ENCODE peak calls at places on chromosome 9, in seven cellular contexts. F, Q, Y, U, N, I and G are unnamed samples.

GRCh38 chr9:114718801-114719221 is 36.8 kb upstream of the TEX48 start:
- DNase-seq in F (no peak), Q (peak), Y (no peak), U (no peak), N (peak), I (no peak), G (peak)

GRCh38 chr9:16726718-16727451 is 143.6 kb downstream of the BNC2 start:
- DNase-seq in F (peak), Q (peak), Y (peak), U (no peak), N (peak), I (peak), G (peak)

GRCh38 chr9:114413909-114414308 is 26.1 kb upstream of the AKNA start:
- DNase-seq in F (no peak), Q (no peak), Y (no peak), U (no peak), N (no peak), I (no peak), G (peak)

GRCh38 chr9:109012009-109012875 is 1.1 kb downstream of the CTNNAL1 start:
- DNase-seq in F (peak), Q (peak), Y (peak), U (peak), N (peak), I (peak), G (peak)

GRCh38 chr9:110714314-110714713 is 45.7 kb downstream of the MUSK start:
- DNase-seq in F (no peak), Q (peak), Y (no peak), U (no peak), N (no peak), I (no peak), G (no peak)

GRCh38 chr9:125600194-125600593 is 106.8 kb downstream of the MAPKAP1 start:
- DNase-seq in F (no peak), Q (peak), Y (no peak), U (no peak), N (no peak), I (no peak), G (no peak)

GRCh38 chr9:28956111-28956880 is 1383.0 kb upstream of the C9orf72 start:
- DNase-seq in F (no peak), Q (no peak), Y (no peak), U (no peak), N (no peak), I (no peak), G (no peak)

GRCh38 chr9:112169368-112169767 is 5.7 kb downstream of the SUSD1 start:
- DNase-seq in F (no peak), Q (no peak), Y (no peak), U (no peak), N (no peak), I (no peak), G (no peak)

GRCh38 chr9:91191443-91192378 is 170.0 kb downstream of the AUH start:
- DNase-seq in F (no peak), Q (no peak), Y (no peak), U (peak), N (no peak), I (no peak), G (no peak)

GRCh38 chr9:1098551-1098950 is 48.4 kb downstream of the DMRT2 start:
- DNase-seq in F (no peak), Q (no peak), Y (no peak), U (no peak), N (peak), I (no peak), G (no peak)

GRCh38 chr9:18379073-18379811 is 94.7 kb upstream of the ADAMTSL1 start:
- DNase-seq in F (no peak), Q (no peak), Y (no peak), U (no peak), N (peak), I (no peak), G (no peak)

GRCh38 chr9:112819635-112820496 is 69.3 kb downstream of the SNX30 start:
- DNase-seq in F (peak), Q (peak), Y (peak), U (peak), N (peak), I (peak), G (peak)

GRCh38 chr9:98373622-98374021 is 118.2 kb upstream of the TBC1D2 start:
- DNase-seq in F (no peak), Q (no peak), Y (no peak), U (no peak), N (no peak), I (no peak), G (no peak)

GRCh38 chr9:69130456-69131441 is 43.3 kb upstream of the TJP2 start:
- DNase-seq in F (no peak), Q (no peak), Y (no peak), U (no peak), N (peak), I (no peak), G (no peak)

GRCh38 chr9:105421864-105422263 is 26.0 kb upstream of the FSD1L start:
- DNase-seq in F (no peak), Q (no peak), Y (no peak), U (no peak), N (no peak), I (no peak), G (no peak)

GRCh38 chr9:27497883-27498553 is 26.1 kb upstream of the IFNK start:
- DNase-seq in F (no peak), Q (no peak), Y (no peak), U (no peak), N (no peak), I (no peak), G (no peak)

GRCh38 chr9:9563817-9564216 is 1049.0 kb downstream of the PTPRD start:
- DNase-seq in F (no peak), Q (no peak), Y (no peak), U (no peak), N (no peak), I (no peak), G (no peak)

GRCh38 chr9:122991370-122991830 is 42.1 kb upstream of the GPR21 start:
- DNase-seq in F (no peak), Q (no peak), Y (peak), U (peak), N (peak), I (no peak), G (peak)

GRCh38 chr9:135474915-135475314 is 4.7 kb upstream of the PPP1R26 start:
- DNase-seq in F (no peak), Q (peak), Y (no peak), U (peak), N (no peak), I (no peak), G (no peak)

GRCh38 chr9:2645569-2645968 is 24.0 kb downstream of the VLDLR start:
- DNase-seq in F (no peak), Q (no peak), Y (no peak), U (no peak), N (no peak), I (no peak), G (no peak)

GRCh38 chr9:35937227-35937626 is 20.7 kb downstream of the OR2S2 start:
- DNase-seq in F (no peak), Q (no peak), Y (no peak), U (peak), N (no peak), I (no peak), G (no peak)

GRCh38 chr9:115952667-115953316 is 200.8 kb upstream of the PAPPA start:
- DNase-seq in F (no peak), Q (no peak), Y (no peak), U (no peak), N (peak), I (no peak), G (no peak)

DNA sequence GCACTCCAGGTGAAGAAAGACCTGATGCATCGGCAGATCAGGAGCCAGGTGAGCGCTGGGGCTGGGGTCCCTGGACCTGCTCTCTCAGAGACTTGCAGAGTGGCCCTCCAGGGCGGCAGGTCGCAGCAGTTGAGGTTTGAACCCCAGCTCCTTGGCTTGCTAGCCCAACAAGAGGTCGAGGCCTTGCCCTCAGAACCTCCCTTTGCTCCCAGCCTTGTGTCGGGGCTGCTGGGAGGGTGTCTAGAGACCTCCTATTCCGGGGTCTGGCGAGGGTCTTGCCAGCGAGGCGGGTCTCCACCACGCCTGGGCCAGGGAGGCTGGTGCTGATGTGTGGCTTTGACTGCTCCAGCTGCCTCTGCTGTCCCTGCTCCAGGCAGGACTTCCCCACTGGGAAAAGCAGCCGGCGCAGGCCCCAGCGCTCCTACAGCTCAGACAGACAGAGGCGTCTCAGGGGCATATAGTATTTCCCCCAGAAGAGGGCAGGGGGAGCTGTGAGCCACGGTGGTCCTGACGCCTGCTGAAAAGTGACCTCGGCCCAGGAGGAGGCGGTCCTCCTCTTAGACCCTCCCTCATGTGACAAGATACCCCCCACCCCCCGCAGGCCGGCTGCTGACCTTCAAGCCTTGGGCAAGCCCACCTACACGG is 38.3 kb downstream of the LRSAM1 start:
- DNase-seq in F (no peak), Q (no peak), Y (no peak), U (no peak), N (no peak), I (no peak), G (no peak)
- TF ChIP-seq CTCF in F (no peak), Q (no peak), Y (no peak), U (no peak), N (no peak), I (no peak), G (no peak)

GRCh38 chr9:71490810-71491209 is 277.5 kb downstream of the CEMIP2 start:
- DNase-seq in F (no peak), Q (no peak), Y (no peak), U (no peak), N (peak), I (no peak), G (no peak)
- TF ChIP-seq CTCF in F (no peak), Q (no peak), Y (no peak), U (peak), N (peak), I (no peak), G (peak)

GRCh38 chr9:129033216-129033615 is 3.2 kb upstream of the MIGA2 start:
- DNase-seq in F (no peak), Q (no peak), Y (no peak), U (no peak), N (no peak), I (no peak), G (no peak)

GRCh38 chr9:129037767-129038098 is 1.3 kb downstream of the MIGA2 start:
- DNase-seq in F (no peak), Q (no peak), Y (no peak), U (no peak), N (no peak), I (peak), G (no peak)

GRCh38 chr9:129038109-129038852 is 1.9 kb downstream of the MIGA2 start:
- DNase-seq in F (no peak), Q (no peak), Y (no peak), U (no peak), N (no peak), I (no peak), G (no peak)

GRCh38 chr9:129036923-129037766 is 719 bp downstream of the MIGA2 start:
- DNase-seq in F (no peak), Q (no peak), Y (no peak), U (no peak), N (no peak), I (no peak), G (no peak)

DNA sequence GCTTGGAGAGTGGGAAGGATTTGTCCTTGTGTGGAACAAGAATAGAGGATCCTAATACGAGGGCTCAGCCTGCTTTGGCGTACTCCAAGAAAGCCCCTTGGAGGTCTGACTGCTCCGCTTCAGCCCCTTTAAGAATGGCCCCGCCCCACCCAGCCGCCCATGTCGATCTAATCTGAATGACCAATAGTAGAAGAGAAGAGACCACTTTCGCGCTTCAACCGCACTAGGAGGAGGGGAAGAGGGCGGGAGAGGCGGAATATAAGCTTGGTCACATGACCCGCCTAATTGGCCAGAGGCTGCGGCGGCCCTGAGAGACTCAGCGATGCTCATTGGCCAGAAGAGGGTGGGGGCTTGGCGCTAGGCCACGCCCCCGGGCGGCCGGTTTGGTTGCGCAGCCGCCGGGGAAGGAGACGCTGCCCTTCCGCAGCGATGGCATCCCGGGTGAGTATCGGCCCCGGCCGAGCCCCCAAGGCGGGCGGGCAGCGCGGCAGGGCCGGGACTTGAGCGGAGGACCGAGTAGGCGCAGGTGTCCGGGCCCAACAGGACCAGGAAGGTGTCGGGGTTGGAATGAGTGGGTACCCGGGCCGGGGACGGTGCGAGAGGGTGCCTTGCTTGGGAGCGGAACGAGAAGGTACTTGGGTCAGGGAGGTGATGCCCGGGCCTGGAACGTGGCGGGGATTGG is at the start of gene MIGA2:
- DNase-seq in F (peak), Q (peak), Y (peak), U (peak), N (peak), I (peak), G (peak)
- TF ChIP-seq CTCF in F (peak), Q (no peak), Y (no peak), U (no peak), N (no peak), I (no peak), G (no peak)

DNA sequence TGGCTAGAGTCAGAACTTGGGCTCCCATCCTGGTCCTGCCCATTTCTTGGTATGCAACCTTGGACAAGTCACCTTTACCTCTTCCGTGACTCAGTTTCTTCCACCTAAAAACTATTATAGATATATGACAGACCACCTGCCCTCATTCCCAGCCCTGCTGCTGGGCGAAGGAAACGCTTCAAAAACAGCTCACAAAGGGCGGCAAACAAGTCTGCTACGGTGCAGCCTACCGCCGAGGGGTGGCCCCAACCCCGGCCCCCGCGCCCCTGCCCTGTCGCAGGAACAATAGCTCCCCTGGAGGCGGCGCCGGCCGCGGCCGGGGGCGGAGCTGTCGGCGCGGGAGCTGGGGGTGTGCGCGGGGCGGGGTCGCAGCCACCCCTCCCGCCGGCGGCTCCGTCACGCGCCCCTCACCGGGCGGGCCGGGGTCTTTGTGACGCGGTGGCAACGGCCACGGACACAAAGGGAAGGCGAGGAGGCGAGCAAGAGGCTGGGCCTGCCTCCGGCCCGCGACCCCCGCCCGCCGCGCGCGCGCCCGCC is at the start of gene TMEFF1:
- DNase-seq in F (peak), Q (peak), Y (peak), U (peak), N (peak), I (no peak), G (peak)
- TF ChIP-seq CTCF in F (no peak), Q (no peak), Y (no peak), U (peak), N (no peak), I (no peak), G (no peak)

DNA sequence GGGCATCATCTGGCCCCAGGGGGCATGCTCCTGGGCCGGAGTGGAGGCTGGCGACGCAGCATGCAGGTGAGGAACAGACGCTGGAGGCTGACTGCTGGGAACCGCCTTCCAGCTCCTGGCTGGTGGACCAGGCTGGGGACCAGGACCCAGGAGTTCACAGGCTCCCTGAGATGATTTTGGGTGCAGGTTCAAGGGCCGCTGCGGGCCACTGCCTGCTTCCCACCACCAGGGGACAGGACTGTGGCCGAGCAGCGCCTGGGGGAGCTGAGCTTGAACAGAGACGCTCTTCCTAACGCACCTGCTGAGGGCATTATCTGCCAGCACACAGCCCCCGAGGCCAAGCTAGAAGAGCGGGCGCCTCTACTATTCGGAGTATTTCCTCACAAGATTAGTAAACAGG is 132.1 kb upstream of the RAPGEF1 start:
- DNase-seq in F (no peak), Q (no peak), Y (no peak), U (no peak), N (no peak), I (no peak), G (no peak)
- TF ChIP-seq CTCF in F (peak), Q (no peak), Y (no peak), U (no peak), N (peak), I (no peak), G (no peak)